ENCODE peak calls at places on chromosomes 6 and 20, in five cellular contexts. N, R, S, E and O are unnamed samples.

GRCh38 chr6:113888996-113889635 is 32.0 kb downstream of the MARCKS start:
- DNase-seq in S (no peak), E (no peak), N (no peak), R (no peak), O (no peak)

GRCh38 chr6:136593748-136594490 is 43.7 kb upstream of the MAP7 start:
- DNase-seq in E (no peak), S (peak; percentile 11), N (peak; percentile 100), R (no peak), O (peak; percentile 48)

GRCh38 chr6:142482249-142482648 is 180.4 kb downstream of the ADGRG6 start:
- DNase-seq in E (no peak), S (no peak), N (no peak), R (no peak), O (no peak)

GRCh38 chr6:156427345-156427744 is 349.8 kb upstream of the ARID1B start:
- DNase-seq in E (peak; percentile 85), S (no peak), N (peak; percentile 97), R (no peak), O (peak; percentile 88)

GRCh38 chr6:19477563-19477962 is 359.6 kb upstream of the ID4 start:
- DNase-seq in S (no peak), R (no peak), N (no peak), E (no peak), O (no peak)

GRCh38 chr6:14046476-14047068 is 71.0 kb upstream of the CD83 start:
- DNase-seq in S (peak; percentile 24), R (peak; percentile 43), E (peak; percentile 69), N (peak; percentile 19), O (no peak)

GRCh38 chr6:2147737-2148448 is 97.5 kb downstream of the GMDS start:
- DNase-seq in R (no peak), E (no peak), N (no peak), S (no peak), O (no peak)

GRCh38 chr6:111832833-111833418 is 40.3 kb downstream of the FYN start:
- DNase-seq in R (no peak), N (no peak), S (no peak), E (no peak), O (no peak)

GRCh38 chr20:61520761-61521460 is 268.9 kb downstream of the CDH4 start:
- DNase-seq in S (no peak), E (no peak), N (no peak), R (no peak), O (no peak)

GRCh38 chr6:10081075-10081474 is 333.8 kb downstream of the TFAP2A start:
- DNase-seq in R (no peak), N (no peak), E (no peak), S (no peak), O (no peak)

GRCh38 chr6:143196525-143197225 is 136.0 kb downstream of the AIG1 start:
- DNase-seq in E (no peak), R (no peak), N (peak; percentile 28), S (no peak), O (no peak)

GRCh38 chr20:3784226-3784853 is 2.2 kb downstream of the CENPB start:
- DNase-seq in R (no peak), S (no peak), N (no peak), E (no peak), O (no peak)

GRCh38 chr20:13262701-13263335 is 41.7 kb downstream of the ISM1 start:
- DNase-seq in N (no peak), S (no peak), R (peak; percentile 29), E (peak; percentile 38), O (no peak)

GRCh38 chr20:60589624-60590023 is 631.4 kb downstream of the CDH26 start:
- DNase-seq in S (no peak), R (peak; percentile 16), E (no peak), N (no peak), O (no peak)

GRCh38 chr6:146968041-146968760 is 236.0 kb upstream of the STXBP5 start:
- DNase-seq in N (no peak), S (no peak), E (peak; percentile 14), R (no peak), O (peak; percentile 26)

GRCh38 chr6:41162687-41163418 is at the start of gene TREM2:
- DNase-seq in S (no peak), R (no peak), E (no peak), N (no peak), O (no peak)

GRCh38 chr6:139654309-139654708 is 279.9 kb upstream of the CITED2 start:
- DNase-seq in R (no peak), N (no peak), S (no peak), E (no peak), O (no peak)

GRCh38 chr20:35654415-35654814 is 10.3 kb downstream of the CPNE1 start:
- DNase-seq in R (no peak), E (no peak), N (no peak), S (no peak), O (no peak)

GRCh38 chr6:32840604-32841246 is 2.2 kb upstream of the TAP2 start:
- DNase-seq in S (no peak), E (no peak), R (no peak), N (no peak), O (no peak)

GRCh38 chr6:168670386-168670985 is 229.5 kb downstream of the SMOC2 start:
- DNase-seq in S (no peak), N (no peak), R (no peak), E (no peak), O (no peak)

GRCh38 chr6:130020106-130020851 is 1.9 kb downstream of the L3MBTL3 start:
- DNase-seq in N (no peak), S (no peak), E (no peak), R (peak; percentile 21), O (no peak)

GRCh38 chr6:108744996-108745395 is 103.2 kb upstream of the ARMC2 start:
- DNase-seq in E (no peak), R (no peak), N (no peak), S (no peak), O (no peak)

GRCh38 chr6:131015630-131016263 is 47.3 kb downstream of the EPB41L2 start:
- DNase-seq in R (no peak), E (no peak), S (no peak), N (no peak), O (no peak)

GRCh38 chr20:22312744-22313346 is 271.5 kb downstream of the FOXA2 start:
- DNase-seq in R (peak; percentile 27), S (no peak), N (no peak), E (peak; percentile 16), O (no peak)

GRCh38 chr6:108598316-108598863 is 37.7 kb downstream of the FOXO3 start:
- DNase-seq in E (no peak), N (no peak), S (no peak), R (no peak), O (no peak)

GRCh38 chr20:50277064-50277415 is 86.4 kb downstream of the CEBPB start:
- DNase-seq in S (no peak), E (no peak), N (no peak), R (no peak), O (no peak)